ENCODE peak calls at places on chromosome 13, in seven cellular contexts. One of them, this sample, is unnamed.

GRCh38 chr13:23723463-23723862 is 153.3 kb downstream of the TNFRSF19 start:
- DNase-seq in cardiac fibroblast: peak; percentile 48
- DNase-seq in stimulated activated CD4-positive, alpha-beta T cell treated with anti-CD3 and anti-CD28 coated beads, Interleukin-15, amount 100 ng/mL, for 1 hour: no peak
- DNase-seq in HFF-Myc: no peak
- DNase-seq in C1 segment of cervical spinal cord: no peak
- DNase-seq in neural crest cell: no peak
- DNase-seq in NCI-H1417 treated with DMSO at 0.1 percent for 48 hours: no peak
- DNase-seq in this sample: no peak

GRCh38 chr13:59914556-59914955 is 249.2 kb downstream of the DIAPH3 start:
- DNase-seq in stimulated activated CD4-positive, alpha-beta T cell treated with anti-CD3 and anti-CD28 coated beads, Interleukin-15, amount 100 ng/mL, for 1 hour: no peak
- DNase-seq in neural crest cell: no peak
- DNase-seq in C1 segment of cervical spinal cord: no peak
- DNase-seq in HFF-Myc: no peak
- DNase-seq in NCI-H1417 treated with DMSO at 0.1 percent for 48 hours: no peak
- DNase-seq in cardiac fibroblast: peak; percentile 4
- DNase-seq in this sample: no peak

GRCh38 chr13:41061914-41062837 is 867 bp downstream of the WBP4 start:
- DNase-seq in neural crest cell: no peak
- DNase-seq in stimulated activated CD4-positive, alpha-beta T cell treated with anti-CD3 and anti-CD28 coated beads, Interleukin-15, amount 100 ng/mL, for 1 hour: no peak
- DNase-seq in NCI-H1417 treated with DMSO at 0.1 percent for 48 hours: no peak
- DNase-seq in HFF-Myc: no peak
- DNase-seq in C1 segment of cervical spinal cord: no peak
- DNase-seq in cardiac fibroblast: peak; percentile 85
- DNase-seq in this sample: no peak

GRCh38 chr13:26037302-26037701 is 14.5 kb downstream of the SHISA2 start:
- DNase-seq in cardiac fibroblast: peak; percentile 28
- DNase-seq in neural crest cell: peak; percentile 43
- DNase-seq in stimulated activated CD4-positive, alpha-beta T cell treated with anti-CD3 and anti-CD28 coated beads, Interleukin-15, amount 100 ng/mL, for 1 hour: no peak
- DNase-seq in HFF-Myc: no peak
- DNase-seq in NCI-H1417 treated with DMSO at 0.1 percent for 48 hours: no peak
- DNase-seq in C1 segment of cervical spinal cord: no peak
- DNase-seq in this sample: peak; percentile 10

GRCh38 chr13:111115051-111115840 is at the start of gene ARHGEF7:
- DNase-seq in neural crest cell: peak; percentile 32
- DNase-seq in cardiac fibroblast: no peak
- DNase-seq in NCI-H1417 treated with DMSO at 0.1 percent for 48 hours: no peak
- DNase-seq in stimulated activated CD4-positive, alpha-beta T cell treated with anti-CD3 and anti-CD28 coated beads, Interleukin-15, amount 100 ng/mL, for 1 hour: no peak
- DNase-seq in HFF-Myc: no peak
- DNase-seq in C1 segment of cervical spinal cord: no peak
- DNase-seq in this sample: no peak

GRCh38 chr13:90918551-90918950 is 428.9 kb upstream of the MIR17HG start:
- DNase-seq in NCI-H1417 treated with DMSO at 0.1 percent for 48 hours: no peak
- DNase-seq in C1 segment of cervical spinal cord: no peak
- DNase-seq in stimulated activated CD4-positive, alpha-beta T cell treated with anti-CD3 and anti-CD28 coated beads, Interleukin-15, amount 100 ng/mL, for 1 hour: no peak
- DNase-seq in neural crest cell: no peak
- DNase-seq in HFF-Myc: no peak
- DNase-seq in cardiac fibroblast: peak; percentile 22
- DNase-seq in this sample: no peak

GRCh38 chr13:104006625-104007061 is 940.4 kb upstream of the SLC10A2 start:
- DNase-seq in NCI-H1417 treated with DMSO at 0.1 percent for 48 hours: no peak
- DNase-seq in stimulated activated CD4-positive, alpha-beta T cell treated with anti-CD3 and anti-CD28 coated beads, Interleukin-15, amount 100 ng/mL, for 1 hour: no peak
- DNase-seq in HFF-Myc: no peak
- DNase-seq in neural crest cell: no peak
- DNase-seq in cardiac fibroblast: peak; percentile 29
- DNase-seq in C1 segment of cervical spinal cord: no peak
- DNase-seq in this sample: no peak

GRCh38 chr13:52969373-52969772 is 59.2 kb upstream of the OLFM4 start:
- DNase-seq in HFF-Myc: no peak
- DNase-seq in cardiac fibroblast: no peak
- DNase-seq in stimulated activated CD4-positive, alpha-beta T cell treated with anti-CD3 and anti-CD28 coated beads, Interleukin-15, amount 100 ng/mL, for 1 hour: no peak
- DNase-seq in NCI-H1417 treated with DMSO at 0.1 percent for 48 hours: no peak
- DNase-seq in C1 segment of cervical spinal cord: no peak
- DNase-seq in neural crest cell: no peak
- DNase-seq in this sample: no peak

GRCh38 chr13:20547479-20547908 is 19.5 kb upstream of the IFT88 start:
- DNase-seq in C1 segment of cervical spinal cord: no peak
- DNase-seq in stimulated activated CD4-positive, alpha-beta T cell treated with anti-CD3 and anti-CD28 coated beads, Interleukin-15, amount 100 ng/mL, for 1 hour: no peak
- DNase-seq in neural crest cell: no peak
- DNase-seq in HFF-Myc: no peak
- DNase-seq in NCI-H1417 treated with DMSO at 0.1 percent for 48 hours: no peak
- DNase-seq in cardiac fibroblast: no peak
- DNase-seq in this sample: no peak

GRCh38 chr13:85223883-85224656 is 575.1 kb downstream of the SLITRK6 start:
- DNase-seq in neural crest cell: no peak
- DNase-seq in cardiac fibroblast: peak; percentile 3
- DNase-seq in stimulated activated CD4-positive, alpha-beta T cell treated with anti-CD3 and anti-CD28 coated beads, Interleukin-15, amount 100 ng/mL, for 1 hour: no peak
- DNase-seq in C1 segment of cervical spinal cord: no peak
- DNase-seq in HFF-Myc: no peak
- DNase-seq in NCI-H1417 treated with DMSO at 0.1 percent for 48 hours: no peak
- DNase-seq in this sample: no peak

GRCh38 chr13:46489586-46490023 is 63.4 kb upstream of the LRCH1 start:
- DNase-seq in neural crest cell: no peak
- DNase-seq in NCI-H1417 treated with DMSO at 0.1 percent for 48 hours: no peak
- DNase-seq in cardiac fibroblast: peak; percentile 83
- DNase-seq in stimulated activated CD4-positive, alpha-beta T cell treated with anti-CD3 and anti-CD28 coated beads, Interleukin-15, amount 100 ng/mL, for 1 hour: no peak
- DNase-seq in C1 segment of cervical spinal cord: no peak
- DNase-seq in HFF-Myc: peak; percentile 78
- DNase-seq in this sample: no peak

GRCh38 chr13:29587645-29588044 is 7.8 kb downstream of the SLC7A1 start:
- DNase-seq in NCI-H1417 treated with DMSO at 0.1 percent for 48 hours: no peak
- DNase-seq in neural crest cell: no peak
- DNase-seq in C1 segment of cervical spinal cord: no peak
- DNase-seq in cardiac fibroblast: no peak
- DNase-seq in stimulated activated CD4-positive, alpha-beta T cell treated with anti-CD3 and anti-CD28 coated beads, Interleukin-15, amount 100 ng/mL, for 1 hour: no peak
- DNase-seq in HFF-Myc: no peak
- DNase-seq in this sample: no peak

GRCh38 chr13:111508164-111508870 is 187.9 kb downstream of the TEX29 start:
- DNase-seq in NCI-H1417 treated with DMSO at 0.1 percent for 48 hours: no peak
- DNase-seq in HFF-Myc: no peak
- DNase-seq in C1 segment of cervical spinal cord: no peak
- DNase-seq in neural crest cell: no peak
- DNase-seq in stimulated activated CD4-positive, alpha-beta T cell treated with anti-CD3 and anti-CD28 coated beads, Interleukin-15, amount 100 ng/mL, for 1 hour: no peak
- DNase-seq in cardiac fibroblast: no peak
- DNase-seq in this sample: no peak

GRCh38 chr13:48559638-48560320 is 26.9 kb upstream of the RCBTB2 start:
- DNase-seq in neural crest cell: no peak
- DNase-seq in stimulated activated CD4-positive, alpha-beta T cell treated with anti-CD3 and anti-CD28 coated beads, Interleukin-15, amount 100 ng/mL, for 1 hour: no peak
- DNase-seq in NCI-H1417 treated with DMSO at 0.1 percent for 48 hours: no peak
- DNase-seq in HFF-Myc: no peak
- DNase-seq in C1 segment of cervical spinal cord: no peak
- DNase-seq in cardiac fibroblast: peak; percentile 40
- DNase-seq in this sample: no peak

GRCh38 chr13:71320452-71320851 is 546.6 kb downstream of the DACH1 start:
- DNase-seq in NCI-H1417 treated with DMSO at 0.1 percent for 48 hours: no peak
- DNase-seq in neural crest cell: no peak
- DNase-seq in stimulated activated CD4-positive, alpha-beta T cell treated with anti-CD3 and anti-CD28 coated beads, Interleukin-15, amount 100 ng/mL, for 1 hour: no peak
- DNase-seq in HFF-Myc: peak; percentile 5
- DNase-seq in C1 segment of cervical spinal cord: no peak
- DNase-seq in cardiac fibroblast: peak; percentile 61
- DNase-seq in this sample: no peak

GRCh38 chr13:80101040-80101439 is 239.9 kb downstream of the SPRY2 start:
- DNase-seq in cardiac fibroblast: no peak
- DNase-seq in C1 segment of cervical spinal cord: no peak
- DNase-seq in stimulated activated CD4-positive, alpha-beta T cell treated with anti-CD3 and anti-CD28 coated beads, Interleukin-15, amount 100 ng/mL, for 1 hour: no peak
- DNase-seq in neural crest cell: no peak
- DNase-seq in NCI-H1417 treated with DMSO at 0.1 percent for 48 hours: no peak
- DNase-seq in HFF-Myc: no peak
- DNase-seq in this sample: no peak

GRCh38 chr13:33971305-33971819 is 153.4 kb downstream of the RFC3 start:
- DNase-seq in NCI-H1417 treated with DMSO at 0.1 percent for 48 hours: no peak
- DNase-seq in C1 segment of cervical spinal cord: no peak
- DNase-seq in stimulated activated CD4-positive, alpha-beta T cell treated with anti-CD3 and anti-CD28 coated beads, Interleukin-15, amount 100 ng/mL, for 1 hour: no peak
- DNase-seq in neural crest cell: no peak
- DNase-seq in cardiac fibroblast: no peak
- DNase-seq in HFF-Myc: no peak
- DNase-seq in this sample: no peak

GRCh38 chr13:98144501-98145350 is 1.8 kb downstream of the FARP1 start:
- DNase-seq in stimulated activated CD4-positive, alpha-beta T cell treated with anti-CD3 and anti-CD28 coated beads, Interleukin-15, amount 100 ng/mL, for 1 hour: no peak
- DNase-seq in NCI-H1417 treated with DMSO at 0.1 percent for 48 hours: no peak
- DNase-seq in cardiac fibroblast: peak; percentile 47
- DNase-seq in C1 segment of cervical spinal cord: no peak
- DNase-seq in neural crest cell: peak; percentile 31
- DNase-seq in HFF-Myc: peak; percentile 46
- DNase-seq in this sample: no peak

GRCh38 chr13:24618219-24618955 is 61.8 kb upstream of the ATP12A start:
- DNase-seq in NCI-H1417 treated with DMSO at 0.1 percent for 48 hours: no peak
- DNase-seq in neural crest cell: no peak
- DNase-seq in stimulated activated CD4-positive, alpha-beta T cell treated with anti-CD3 and anti-CD28 coated beads, Interleukin-15, amount 100 ng/mL, for 1 hour: peak; percentile 18
- DNase-seq in cardiac fibroblast: no peak
- DNase-seq in HFF-Myc: no peak
- DNase-seq in C1 segment of cervical spinal cord: no peak
- DNase-seq in this sample: peak; percentile 64

GRCh38 chr13:30984620-30985019 is 52.2 kb downstream of the TEX26 start:
- DNase-seq in HFF-Myc: no peak
- DNase-seq in NCI-H1417 treated with DMSO at 0.1 percent for 48 hours: no peak
- DNase-seq in cardiac fibroblast: no peak
- DNase-seq in C1 segment of cervical spinal cord: no peak
- DNase-seq in stimulated activated CD4-positive, alpha-beta T cell treated with anti-CD3 and anti-CD28 coated beads, Interleukin-15, amount 100 ng/mL, for 1 hour: no peak
- DNase-seq in neural crest cell: no peak
- DNase-seq in this sample: no peak

GRCh38 chr13:40494513-40494912 is 171.9 kb downstream of the FOXO1 start:
- DNase-seq in cardiac fibroblast: peak; percentile 65
- DNase-seq in HFF-Myc: no peak
- DNase-seq in neural crest cell: no peak
- DNase-seq in stimulated activated CD4-positive, alpha-beta T cell treated with anti-CD3 and anti-CD28 coated beads, Interleukin-15, amount 100 ng/mL, for 1 hour: no peak
- DNase-seq in C1 segment of cervical spinal cord: no peak
- DNase-seq in NCI-H1417 treated with DMSO at 0.1 percent for 48 hours: no peak
- DNase-seq in this sample: no peak

GRCh38 chr13:100542546-100543156 is 45.9 kb downstream of the GGACT start:
- DNase-seq in cardiac fibroblast: peak; percentile 48
- DNase-seq in stimulated activated CD4-positive, alpha-beta T cell treated with anti-CD3 and anti-CD28 coated beads, Interleukin-15, amount 100 ng/mL, for 1 hour: no peak
- DNase-seq in HFF-Myc: no peak
- DNase-seq in NCI-H1417 treated with DMSO at 0.1 percent for 48 hours: no peak
- DNase-seq in neural crest cell: no peak
- DNase-seq in C1 segment of cervical spinal cord: no peak
- DNase-seq in this sample: peak; percentile 40

GRCh38 chr13:41970918-41971317 is 10.0 kb upstream of the VWA8 start:
- DNase-seq in cardiac fibroblast: no peak
- DNase-seq in NCI-H1417 treated with DMSO at 0.1 percent for 48 hours: no peak
- DNase-seq in stimulated activated CD4-positive, alpha-beta T cell treated with anti-CD3 and anti-CD28 coated beads, Interleukin-15, amount 100 ng/mL, for 1 hour: no peak
- DNase-seq in HFF-Myc: no peak
- DNase-seq in C1 segment of cervical spinal cord: no peak
- DNase-seq in neural crest cell: no peak
- DNase-seq in this sample: no peak

GRCh38 chr13:42102961-42103688 is 54.7 kb downstream of the DGKH start:
- DNase-seq in stimulated activated CD4-positive, alpha-beta T cell treated with anti-CD3 and anti-CD28 coated beads, Interleukin-15, amount 100 ng/mL, for 1 hour: no peak
- DNase-seq in HFF-Myc: peak; percentile 74
- DNase-seq in NCI-H1417 treated with DMSO at 0.1 percent for 48 hours: no peak
- DNase-seq in C1 segment of cervical spinal cord: no peak
- DNase-seq in cardiac fibroblast: no peak
- DNase-seq in neural crest cell: no peak
- DNase-seq in this sample: no peak

GRCh38 chr13:105806335-105806920 is 729.0 kb downstream of the EFNB2 start:
- DNase-seq in neural crest cell: no peak
- DNase-seq in C1 segment of cervical spinal cord: no peak
- DNase-seq in HFF-Myc: no peak
- DNase-seq in cardiac fibroblast: no peak
- DNase-seq in NCI-H1417 treated with DMSO at 0.1 percent for 48 hours: no peak
- DNase-seq in stimulated activated CD4-positive, alpha-beta T cell treated with anti-CD3 and anti-CD28 coated beads, Interleukin-15, amount 100 ng/mL, for 1 hour: no peak
- DNase-seq in this sample: no peak

GRCh38 chr13:40993987-40994386 is 25.1 kb downstream of the ELF1 start:
- DNase-seq in neural crest cell: no peak
- DNase-seq in HFF-Myc: no peak
- DNase-seq in stimulated activated CD4-positive, alpha-beta T cell treated with anti-CD3 and anti-CD28 coated beads, Interleukin-15, amount 100 ng/mL, for 1 hour: no peak
- DNase-seq in cardiac fibroblast: no peak
- DNase-seq in C1 segment of cervical spinal cord: no peak
- DNase-seq in NCI-H1417 treated with DMSO at 0.1 percent for 48 hours: peak; percentile 49
- DNase-seq in this sample: no peak

GRCh38 chr13:25463496-25463895 is 91.7 kb downstream of the ATP8A2 start:
- DNase-seq in NCI-H1417 treated with DMSO at 0.1 percent for 48 hours: no peak
- DNase-seq in neural crest cell: no peak
- DNase-seq in C1 segment of cervical spinal cord: no peak
- DNase-seq in stimulated activated CD4-positive, alpha-beta T cell treated with anti-CD3 and anti-CD28 coated beads, Interleukin-15, amount 100 ng/mL, for 1 hour: no peak
- DNase-seq in cardiac fibroblast: no peak
- DNase-seq in HFF-Myc: no peak
- DNase-seq in this sample: no peak

GRCh38 chr13:40613192-40613818 is 53.1 kb downstream of the FOXO1 start:
- DNase-seq in C1 segment of cervical spinal cord: peak; percentile 5
- DNase-seq in neural crest cell: no peak
- DNase-seq in stimulated activated CD4-positive, alpha-beta T cell treated with anti-CD3 and anti-CD28 coated beads, Interleukin-15, amount 100 ng/mL, for 1 hour: peak; percentile 25
- DNase-seq in HFF-Myc: no peak
- DNase-seq in NCI-H1417 treated with DMSO at 0.1 percent for 48 hours: no peak
- DNase-seq in cardiac fibroblast: no peak
- DNase-seq in this sample: peak; percentile 80

GRCh38 chr13:45119990-45120864 is at the start of gene GTF2F2:
- DNase-seq in cardiac fibroblast: peak; percentile 92
- DNase-seq in stimulated activated CD4-positive, alpha-beta T cell treated with anti-CD3 and anti-CD28 coated beads, Interleukin-15, amount 100 ng/mL, for 1 hour: peak; percentile 75
- DNase-seq in NCI-H1417 treated with DMSO at 0.1 percent for 48 hours: peak; percentile 50
- DNase-seq in HFF-Myc: peak; percentile 82
- DNase-seq in C1 segment of cervical spinal cord: peak; percentile 88
- DNase-seq in neural crest cell: peak; percentile 83
- DNase-seq in this sample: peak; percentile 89

GRCh38 chr13:82330499-82330898 is 1551.8 kb downstream of the SLITRK1 start:
- DNase-seq in neural crest cell: no peak
- DNase-seq in C1 segment of cervical spinal cord: no peak
- DNase-seq in stimulated activated CD4-positive, alpha-beta T cell treated with anti-CD3 and anti-CD28 coated beads, Interleukin-15, amount 100 ng/mL, for 1 hour: no peak
- DNase-seq in NCI-H1417 treated with DMSO at 0.1 percent for 48 hours: no peak
- DNase-seq in HFF-Myc: no peak
- DNase-seq in cardiac fibroblast: peak; percentile 25
- DNase-seq in this sample: no peak

This sample was measured in CD4-positive, alpha-beta memory T cell.